ENCODE peak calls at places on chromosomes 3 and 15, in four cellular contexts. M is lower lobe of right lung; L is CD8-positive, alpha-beta memory T cell; H is GM23248. T is an unnamed sample.

GRCh38 chr3:50491023-50491422 is 12.4 kb downstream of the CACNA2D2 start:
- DNase-seq in M (no peak), L (no peak), H (no peak), T (no peak)

GRCh38 chr3:150117076-150117475 is 146.4 kb upstream of the PFN2 start:
- DNase-seq in M (no peak), L (no peak), H (peak; percentile 14), T (no peak)

GRCh38 chr3:63763156-63763555 is 55.9 kb upstream of the C3orf49 start:
- DNase-seq in M (no peak), L (no peak), H (peak; percentile 71), T (no peak)

GRCh38 chr3:173938159-173938558 is 540.6 kb downstream of the NLGN1 start:
- DNase-seq in M (no peak), L (no peak), H (peak; percentile 77), T (no peak)

GRCh38 chr3:97010881-97011657 is 196.7 kb downstream of the EPHA6 start:
- DNase-seq in M (no peak), L (no peak), H (no peak), T (no peak)

GRCh38 chr3:63585927-63586326 is 66.5 kb upstream of the SNTN start:
- DNase-seq in M (no peak), L (no peak), H (no peak), T (no peak)

GRCh38 chr3:134337511-134338200 is 36.6 kb downstream of the AMOTL2 start:
- DNase-seq in M (no peak), L (no peak), H (no peak), T (no peak)

GRCh38 chr3:33372218-33373081 is 67.8 kb downstream of the UBP1 start:
- DNase-seq in M (no peak), L (peak; percentile 32), H (peak; percentile 74), T (peak; percentile 41)

GRCh38 chr15:21269121-21269520 is 171.2 kb downstream of the POTEB3 start:
- DNase-seq in M (peak; percentile 41), L (no peak), H (no peak), T (no peak)

GRCh38 chr3:102125197-102125993 is 276.1 kb downstream of the NFKBIZ start:
- DNase-seq in M (no peak), L (no peak), H (no peak), T (no peak)

GRCh38 chr15:64216722-64217428 is 54.1 kb upstream of the PPIB start:
- DNase-seq in M (no peak), L (no peak), H (peak; percentile 36), T (no peak)

GRCh38 chr15:66834863-66835557 is 133.0 kb downstream of the SMAD6 start:
- DNase-seq in M (peak; percentile 69), L (no peak), H (no peak), T (peak; percentile 60)

GRCh38 chr15:64092075-64092820 is 1.4 kb downstream of the CIAO2A start:
- DNase-seq in M (no peak), L (peak; percentile 33), H (no peak), T (no peak)

GRCh38 chr3:196998966-196999760 is 30.5 kb downstream of the MELTF start:
- DNase-seq in M (no peak), L (no peak), H (no peak), T (peak; percentile 44)

GRCh38 chr3:97793415-97794019 is 28.3 kb upstream of the CRYBG3 start:
- DNase-seq in M (no peak), L (peak; percentile 51), H (peak; percentile 72), T (no peak)

GRCh38 chr15:52331490-52332240 is 36.1 kb upstream of the MYO5C start:
- DNase-seq in M (no peak), L (peak; percentile 56), H (peak; percentile 65), T (no peak)

GRCh38 chr3:185254799-185255198 is 950 bp upstream of the EHHADH start:
- DNase-seq in M (no peak), L (no peak), H (no peak), T (no peak)

GRCh38 chr15:78977591-78978347 is 32.9 kb upstream of the CTSH start:
- DNase-seq in M (no peak), L (no peak), H (no peak), T (no peak)
- H3K27ac ChIP-seq in M (peak overlapping the region; percentile 68), L (no peak overlapping the region), H (no peak overlapping the region), T (no peak overlapping the region)

GRCh38 chr15:88623061-88623460 is 1.9 kb downstream of the AEN start:
- DNase-seq in M (no peak), L (no peak), H (peak; percentile 96), T (no peak)

GRCh38 chr15:88622605-88622975 is 1.4 kb downstream of the AEN start:
- DNase-seq in M (no peak), L (no peak), H (no peak), T (no peak)

GRCh38 chr15:88624971-88625290 is 3.8 kb downstream of the AEN start:
- DNase-seq in M (no peak), L (no peak), H (peak; percentile 33), T (no peak)

GRCh38 chr15:88623632-88624031 is 2.5 kb downstream of the AEN start:
- DNase-seq in M (no peak), L (no peak), H (no peak), T (no peak)

GRCh38 chr15:88624156-88624970 is 3.2 kb downstream of the AEN start:
- DNase-seq in M (no peak), L (peak; percentile 75), H (peak; percentile 66), T (no peak)
- H3K4me3 ChIP-seq in M (peak overlapping the region; percentile 30), L (peak overlapping the region; percentile 45), H (peak overlapping the region; percentile 61), T (peak overlapping the region; percentile 6)

GRCh38 chr3:58535531-58536500 is 1.2 kb downstream of the ACOX2 start:
- DNase-seq in M (no peak), L (no peak), H (no peak), T (no peak)

GRCh38 chr3:58537412-58538301 is 667 bp upstream of the ACOX2 start:
- DNase-seq in M (no peak), L (no peak), H (peak; percentile 20), T (no peak)

GRCh38 chr3:58534592-58535494 is 2.1 kb downstream of the ACOX2 start:
- DNase-seq in M (no peak), L (no peak), H (no peak), T (no peak)

GRCh38 chr3:58539636-58540035 is 2.6 kb upstream of the ACOX2 start:
- DNase-seq in M (no peak), L (no peak), H (no peak), T (no peak)

DNA sequence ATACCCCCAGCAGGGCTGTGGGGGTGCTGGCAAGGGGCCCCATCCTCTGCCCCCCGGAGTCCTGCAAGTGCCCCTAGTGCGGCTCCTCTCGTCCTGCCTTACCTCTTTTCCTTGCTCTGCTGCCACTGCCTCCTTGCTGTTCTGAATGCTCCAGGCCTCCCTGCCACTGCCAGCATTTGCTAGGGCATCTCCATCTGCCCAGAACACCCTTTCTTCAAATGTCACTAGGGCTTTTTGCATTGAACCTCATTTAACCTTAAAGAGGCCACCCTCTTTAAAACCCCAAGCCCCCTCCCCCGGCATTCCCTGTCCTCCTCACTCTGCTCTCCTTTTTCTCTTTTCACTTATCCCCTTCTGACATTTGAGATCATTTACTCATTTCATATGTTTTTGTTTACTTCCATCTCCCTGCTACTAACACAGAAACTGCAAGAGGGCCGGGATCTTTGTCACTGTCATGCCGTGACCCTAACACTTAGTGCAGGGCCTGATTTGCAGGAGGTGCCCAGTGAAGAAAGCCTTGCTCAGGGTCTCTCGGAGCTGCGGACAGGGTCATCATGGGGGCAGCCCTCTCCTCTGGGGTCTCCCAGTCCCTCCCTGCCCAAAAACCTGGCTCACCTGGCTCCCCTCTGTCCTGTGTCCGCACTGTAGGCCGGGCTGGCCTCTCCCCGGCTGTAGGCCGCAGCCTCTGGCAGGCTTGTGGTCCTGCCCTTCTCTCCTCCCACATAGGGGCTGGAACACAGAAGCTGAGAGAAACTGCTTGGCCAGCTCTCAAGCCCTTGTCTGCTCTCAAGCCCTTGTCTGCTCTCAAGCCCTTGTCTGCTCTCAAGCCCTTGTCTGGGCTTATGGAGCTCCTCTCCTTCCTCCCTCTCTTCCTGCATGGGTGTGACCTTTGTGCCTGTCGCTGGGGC is at the start of gene ACOX2:
- DNase-seq in M (peak; percentile 83), L (no peak), H (peak; percentile 81), T (peak; percentile 85)
- H3K27ac ChIP-seq in M (peak within 1 kb of the TSS; percentile 74), L (no peak within 1 kb of the TSS), H (peak within 1 kb of the TSS; percentile 59), T (peak within 1 kb of the TSS; percentile 74)

GRCh38 chr3:13281657-13282527 is 138.2 kb downstream of the NUP210 start:
- DNase-seq in M (peak; percentile 50), L (no peak), H (no peak), T (peak; percentile 40)
- H3K4me3 ChIP-seq in M (peak overlapping the region; percentile 58), L (no peak overlapping the region), H (no peak overlapping the region), T (peak overlapping the region; percentile 53)

GRCh38 chr3:129263161-129263910 is 13.9 kb downstream of the COPG1 start:
- DNase-seq in M (no peak), L (no peak), H (no peak), T (peak; percentile 42)
- H3K27ac ChIP-seq in M (no peak overlapping the region), L (no peak overlapping the region), H (no peak overlapping the region), T (no peak overlapping the region)

GRCh38 chr15:70424937-70425411 is 327.3 kb upstream of the TLE3 start:
- DNase-seq in M (no peak), L (peak; percentile 19), H (no peak), T (no peak)
- H3K4me3 ChIP-seq in M (no peak overlapping the region), L (no peak overlapping the region), H (no peak overlapping the region), T (no peak overlapping the region)

DNA sequence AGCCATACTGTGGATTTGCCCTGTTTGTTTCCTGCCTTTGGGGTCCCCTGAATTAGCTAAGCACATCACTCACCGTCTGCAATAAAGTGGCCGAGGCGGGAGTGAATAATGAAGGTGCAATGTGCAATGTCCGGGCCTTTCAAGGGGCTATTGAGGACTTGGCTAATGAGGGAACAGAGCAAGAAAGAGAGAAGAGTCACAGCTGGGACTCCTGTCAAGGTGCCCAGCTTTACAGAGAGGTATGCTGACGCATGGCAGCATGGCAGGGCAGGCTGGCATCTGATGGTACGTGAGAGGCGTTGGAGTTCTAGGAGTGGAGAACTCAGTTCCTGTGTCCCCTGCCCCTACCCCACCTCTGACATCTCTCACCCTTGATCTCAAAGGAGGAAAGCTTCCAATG is 13.8 kb upstream of the ATP2B2 start:
- DNase-seq in M (no peak), L (no peak), H (no peak), T (no peak)
- H3K27ac ChIP-seq in M (no peak overlapping the region), L (no peak overlapping the region), H (no peak overlapping the region), T (no peak overlapping the region)